ENCODE peak calls at places on chromosome X, in ten cellular contexts. K, C, J, M, P, A, V, Q, H and L are unnamed samples.

GRCh38 chrX:40127052-40127451 is 29.3 kb upstream of the BCOR start:
- DNase-seq in P (no peak), M (no peak), C (no peak), J (no peak), Q (no peak), K (no peak), H (peak), A (no peak), V (no peak), L (peak)

GRCh38 chrX:50638123-50638522 is 167.5 kb upstream of the DGKK start:
- DNase-seq in Q (peak), J (peak), P (no peak), M (no peak), V (no peak), A (no peak), K (peak), H (no peak), C (no peak), L (no peak)

GRCh38 chrX:22526339-22526738 is 253.6 kb downstream of the CBLL2 start:
- DNase-seq in H (peak), V (peak), A (no peak), Q (no peak), P (no peak), J (peak), C (no peak), M (no peak), K (no peak), L (peak)

GRCh38 chrX:1380672-1381233 is 11.2 kb downstream of the SLC25A6 start:
- DNase-seq in J (no peak), C (no peak), A (no peak), P (peak), Q (no peak), K (no peak), M (no peak), V (no peak), H (no peak), L (peak)

GRCh38 chrX:51955200-51955599 is 61.8 kb downstream of the MAGED1 start:
- DNase-seq in V (no peak), C (no peak), A (no peak), J (no peak), M (no peak), Q (no peak), H (no peak), K (no peak), P (no peak), L (no peak)

GRCh38 chrX:118685393-118685792 is 42.0 kb upstream of the IL13RA1 start:
- DNase-seq in P (no peak), K (no peak), C (no peak), H (no peak), Q (no peak), J (no peak), V (no peak), M (no peak), A (no peak), L (no peak)

GRCh38 chrX:47643926-47644325 is 6.4 kb downstream of the ELK1 start:
- DNase-seq in V (peak), J (peak), M (no peak), H (no peak), A (no peak), C (no peak), K (no peak), Q (no peak), P (no peak), L (peak)

GRCh38 chrX:154140742-154141141 is 3.3 kb upstream of the OPN1LW start:
- DNase-seq in J (no peak), H (no peak), C (no peak), A (no peak), Q (no peak), M (no peak), V (no peak), P (no peak), K (no peak), L (no peak)

GRCh38 chrX:138745215-138745614 is 33.7 kb upstream of the FGF13 start:
- DNase-seq in V (peak), K (no peak), P (no peak), C (no peak), H (peak), M (no peak), J (peak), Q (no peak), A (no peak), L (peak)

GRCh38 chrX:153443476-153444332 is 2.2 kb downstream of the TREX2 start:
- DNase-seq in P (no peak), A (no peak), V (no peak), H (no peak), M (no peak), C (no peak), K (no peak), Q (no peak), J (no peak), L (no peak)

GRCh38 chrX:49258749-49259124 is 5.8 kb downstream of the FOXP3 start:
- DNase-seq in C (no peak), K (no peak), A (no peak), J (no peak), M (no peak), V (no peak), H (no peak), Q (no peak), P (no peak), L (no peak)

GRCh38 chrX:150514462-150514861 is 54.0 kb upstream of the MTM1 start:
- DNase-seq in H (no peak), P (no peak), C (no peak), M (no peak), V (no peak), Q (no peak), K (no peak), A (no peak), J (no peak), L (no peak)